ENCODE peak calls at places on chromosomes 7 and 10, in nine cellular contexts. Y is adrenal gland; R is MM.1S; Q is testis; S is effector memory CD4-positive, alpha-beta T cell; U is mesendoderm; A is CD4-positive, CD25-positive, alpha-beta regulatory T cell; J is GM23338; Z is upper lobe of right lung. V is an unnamed sample.

GRCh38 chr7:97218767-97219166 is 101.3 kb downstream of the SDHAF3 start:
- DNase-seq in Q (no peak), U (no peak), Y (no peak), A (no peak), R (peak), J (no peak), Z (no peak), S (no peak), V (no peak)

GRCh38 chr10:86952106-86952505 is 5.3 kb downstream of the MMRN2 start:
- DNase-seq in Q (no peak), J (no peak), A (no peak), Y (no peak), Z (no peak), S (no peak), R (no peak), U (no peak), V (no peak)

GRCh38 chr10:119246862-119247549 is 39.6 kb downstream of the GRK5 start:
- DNase-seq in U (no peak), A (no peak), Q (no peak), S (no peak), Z (no peak), J (no peak), R (no peak), Y (peak), V (no peak)

GRCh38 chr10:100186813-100187212 is 984 bp upstream of the ERLIN1 start:
- DNase-seq in R (peak), U (peak), Z (peak), Q (peak), A (no peak), S (no peak), Y (peak), J (peak), V (peak)

GRCh38 chr7:80721880-80722595 is 83.6 kb downstream of the CD36 start:
- DNase-seq in Q (no peak), S (no peak), U (peak), Y (peak), Z (peak), J (peak), R (no peak), A (no peak), V (no peak)

GRCh38 chr7:30912986-30913671 is 1.5 kb downstream of the AQP1 start:
- DNase-seq in Z (no peak), A (no peak), U (no peak), Y (no peak), R (no peak), S (no peak), Q (no peak), J (no peak), V (no peak)

GRCh38 chr7:94664023-94664422 is 8.1 kb upstream of the SGCE start:
- DNase-seq in R (no peak), A (no peak), Q (no peak), Z (no peak), S (no peak), Y (no peak), U (no peak), J (no peak), V (no peak)

GRCh38 chr10:93954726-93955363 is 38.9 kb upstream of the PLCE1 start:
- DNase-seq in S (no peak), Q (no peak), U (no peak), R (no peak), Z (no peak), A (no peak), Y (no peak), J (no peak), V (no peak)

GRCh38 chr7:132009778-132010177 is 453.4 kb upstream of the PODXL start:
- DNase-seq in S (no peak), Y (no peak), J (no peak), Q (no peak), U (no peak), R (no peak), A (no peak), Z (no peak), V (no peak)

GRCh38 chr10:34486008-34486407 is 329.1 kb downstream of the PARD3 start:
- DNase-seq in A (no peak), Y (no peak), R (no peak), Z (no peak), J (peak), S (no peak), Q (no peak), U (no peak), V (no peak)

GRCh38 chr7:24742764-24743163 is 14.5 kb downstream of the GSDME start:
- DNase-seq in R (no peak), S (no peak), Y (no peak), Q (no peak), A (no peak), Z (no peak), U (no peak), J (no peak), V (no peak)

GRCh38 chr10:86824151-86824550 is 67.7 kb downstream of the BMPR1A start:
- DNase-seq in Y (no peak), R (no peak), U (peak), A (no peak), J (peak), Z (no peak), Q (no peak), S (no peak), V (no peak)

GRCh38 chr10:96017227-96017687 is 26.1 kb upstream of the CCNJ start:
- DNase-seq in Q (peak), S (no peak), Z (no peak), J (peak), A (peak), Y (no peak), R (peak), U (peak), V (peak)

GRCh38 chr10:3886666-3887251 is 101.8 kb upstream of the KLF6 start:
- DNase-seq in S (no peak), Y (peak), U (peak), Z (no peak), A (no peak), J (no peak), Q (peak), R (no peak), V (no peak)

GRCh38 chr10:15200626-15201025 is 32.1 kb upstream of the NMT2 start:
- DNase-seq in R (no peak), J (peak), Q (no peak), S (no peak), Y (no peak), A (no peak), U (peak), Z (no peak), V (no peak)
- H3K27ac ChIP-seq in R (no peak), J (no peak), Q (no peak), S (no peak), Y (no peak), A (no peak), U (peak), Z (no peak), V (no peak)

DNA sequence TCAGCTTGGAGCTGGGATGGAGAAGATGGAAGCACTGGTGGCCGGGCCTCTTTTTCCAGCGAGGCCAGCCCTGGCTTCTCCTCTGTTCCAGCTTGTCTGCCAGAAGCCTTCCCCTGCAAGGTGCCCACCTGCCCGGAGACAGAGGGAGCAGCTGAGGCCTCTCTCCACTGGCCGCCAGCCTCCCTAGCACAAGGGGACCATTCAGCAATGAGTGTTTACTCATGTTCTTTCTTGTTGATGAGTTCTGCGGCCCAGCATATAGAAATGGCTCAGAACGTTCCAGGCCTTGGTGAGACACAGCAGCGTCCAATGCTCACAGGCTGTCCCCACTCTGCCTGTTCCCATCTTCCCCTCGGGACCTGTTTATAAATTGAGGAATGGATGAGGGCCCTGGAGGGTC is 47.3 kb downstream of the CHST3 start:
- DNase-seq in J (no peak), R (no peak), Y (no peak), U (no peak), Z (no peak), S (no peak), Q (no peak), A (no peak), V (no peak)
- H3K4me3 ChIP-seq in J (no peak), R (no peak), Y (no peak), U (no peak), Z (no peak), S (no peak), Q (no peak), A (no peak), V (no peak)

DNA sequence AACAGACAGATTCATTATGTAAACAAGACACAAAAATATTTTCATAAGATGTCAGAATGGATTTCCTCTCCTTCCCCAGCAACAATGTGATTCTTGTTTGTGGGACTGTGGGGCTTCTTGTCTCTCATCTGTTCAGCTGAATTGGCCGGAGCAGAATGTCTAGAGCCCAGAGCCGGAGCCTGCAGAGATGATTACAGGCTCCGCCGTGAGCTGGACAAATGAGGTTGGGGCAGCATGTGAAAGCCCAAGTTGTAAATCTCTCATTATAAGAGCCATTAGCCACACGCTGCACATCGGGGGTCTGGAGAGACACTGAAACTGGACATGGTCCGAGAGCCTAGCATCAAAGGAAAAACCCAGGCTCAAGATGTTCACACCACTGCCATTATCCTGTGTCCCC is 137.0 kb upstream of the ADAM12 start:
- DNase-seq in U (no peak), Z (no peak), Y (no peak), A (no peak), J (no peak), S (no peak), Q (no peak), R (no peak), V (no peak)
- H3K27ac ChIP-seq in U (no peak), Z (no peak), Y (no peak), A (no peak), J (no peak), S (no peak), Q (no peak), R (no peak), V (no peak)

DNA sequence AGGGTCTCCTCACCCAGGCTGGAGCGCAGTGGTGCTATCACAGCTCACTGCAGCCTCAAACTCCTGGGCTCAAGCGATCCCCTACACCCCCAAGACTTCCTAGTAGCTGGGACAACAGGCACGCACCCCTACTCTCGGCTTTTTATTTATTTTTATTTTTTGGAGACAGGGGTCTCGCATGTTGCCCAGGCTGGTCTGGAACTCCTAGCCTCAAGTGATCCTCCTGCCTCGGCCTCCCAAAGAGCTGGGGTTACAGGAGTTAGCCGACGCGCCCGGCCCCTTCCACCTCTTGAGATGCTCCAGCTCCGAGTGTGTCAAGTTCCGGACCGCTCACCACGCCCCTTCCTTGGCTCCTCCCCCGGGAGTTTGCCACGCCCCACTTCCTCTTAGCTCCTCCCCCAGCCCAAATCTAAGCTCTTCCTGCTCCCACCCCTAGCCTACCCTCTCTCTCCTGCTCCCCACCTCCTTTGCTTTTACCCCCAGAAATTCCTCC is 6.3 kb downstream of the NAT16 start:
- DNase-seq in U (peak), R (peak), S (peak), Y (no peak), Z (no peak), J (peak), A (peak), Q (peak), V (no peak)
- H3K4me3 ChIP-seq in U (peak), R (no peak), S (no peak), Y (no peak), Z (no peak), J (peak), A (no peak), Q (peak), V (no peak)